ENCODE peak calls at places on chromosomes 1 and 21, in eight cellular contexts. I is left lung, Y is tibial artery, E is breast epithelium, B is body of pancreas, Q is lower lobe of right lung, L is neural progenitor cell, J is osteocyte. M is an unnamed sample.

GRCh38 chr1:28577738-28578536 is 14.1 kb upstream of the RAB42 start:
- DNase-seq in B (no peak), Y (no peak), I (no peak), E (no peak), J (no peak), Q (no peak), L (no peak), M (no peak)

GRCh38 chr21:31326478-31327247 is 17.4 kb downstream of the TIAM1 start:
- DNase-seq in I (no peak), E (no peak), Q (no peak), B (no peak), L (no peak), Y (no peak), J (no peak), M (no peak)

GRCh38 chr1:43074244-43074643 is 97.8 kb downstream of the EBNA1BP2 start:
- DNase-seq in Q (no peak), I (no peak), L (peak), B (no peak), J (no peak), Y (no peak), E (no peak), M (no peak)

GRCh38 chr1:77511440-77511840 is 171.0 kb downstream of the ZZZ3 start:
- DNase-seq in E (no peak), L (no peak), Y (no peak), J (no peak), B (no peak), I (no peak), Q (no peak), M (no peak)

GRCh38 chr1:8047686-8048522 is 21.8 kb upstream of the ERRFI1 start:
- DNase-seq in Q (no peak), I (no peak), E (no peak), Y (no peak), L (no peak), J (no peak), B (no peak), M (no peak)

GRCh38 chr1:248926401-248927182 is 20.6 kb downstream of the PGBD2 start:
- DNase-seq in B (no peak), J (no peak), Y (no peak), L (no peak), E (no peak), I (no peak), Q (no peak), M (no peak)

GRCh38 chr1:155197901-155198546 is 9.7 kb downstream of the THBS3 start:
- DNase-seq in I (no peak), Q (no peak), L (no peak), B (no peak), J (no peak), Y (no peak), E (no peak), M (no peak)

GRCh38 chr1:244322791-244323521 is 128.8 kb downstream of the ADSS2 start:
- DNase-seq in L (no peak), J (peak), E (peak), I (peak), Q (no peak), Y (peak), B (peak), M (peak)

GRCh38 chr1:12132078-12132477 is 34.7 kb upstream of the TNFRSF1B start:
- DNase-seq in L (no peak), Q (no peak), I (no peak), Y (no peak), E (peak), J (no peak), B (no peak), M (no peak)

GRCh38 chr1:33562563-33562962 is 90.1 kb downstream of the ZSCAN20 start:
- DNase-seq in I (no peak), L (no peak), E (no peak), Y (no peak), J (no peak), B (no peak), Q (no peak), M (no peak)

GRCh38 chr1:36092798-36093185 is 4.1 kb downstream of the ADPRS start:
- DNase-seq in I (no peak), Y (peak), L (no peak), B (no peak), J (no peak), E (no peak), Q (no peak), M (no peak)

GRCh38 chr1:30758785-30759380 is 1.3 kb upstream of the LAPTM5 start:
- DNase-seq in Y (no peak), J (no peak), B (no peak), E (no peak), I (no peak), L (no peak), Q (no peak), M (no peak)

GRCh38 chr1:99207216-99207615 is 57.1 kb upstream of the PLPPR4 start:
- DNase-seq in E (no peak), L (no peak), J (no peak), Q (no peak), Y (no peak), I (no peak), B (no peak), M (no peak)

GRCh38 chr21:35962917-35963316 is 97.4 kb downstream of the SETD4 start:
- DNase-seq in Q (no peak), L (no peak), J (no peak), E (no peak), Y (no peak), I (no peak), B (no peak), M (no peak)

GRCh38 chr1:7630378-7630777 is 140.7 kb upstream of the VAMP3 start:
- DNase-seq in Q (no peak), I (no peak), E (no peak), L (no peak), Y (no peak), B (no peak), J (no peak), M (no peak)

GRCh38 chr21:37415938-37416337 is 49.4 kb downstream of the DYRK1A start:
- DNase-seq in L (no peak), Y (no peak), B (no peak), J (no peak), Q (no peak), E (no peak), I (no peak), M (no peak)

GRCh38 chr1:98030483-98030882 is 109.6 kb upstream of the DPYD start:
- DNase-seq in J (no peak), I (no peak), L (no peak), Q (no peak), B (no peak), Y (no peak), E (no peak), M (no peak)

GRCh38 chr1:18037651-18038050 is 69.9 kb upstream of the IGSF21 start:
- DNase-seq in L (no peak), B (no peak), I (no peak), Q (no peak), E (no peak), Y (no peak), J (no peak), M (no peak)

GRCh38 chr1:11671544-11672286 is 7.7 kb downstream of the FBXO6 start:
- DNase-seq in E (no peak), J (no peak), I (no peak), L (no peak), B (no peak), Y (no peak), Q (no peak), M (no peak)

GRCh38 chr1:216071227-216071626 is 352.0 kb downstream of the USH2A start:
- DNase-seq in E (no peak), Q (no peak), B (no peak), Y (no peak), I (no peak), L (no peak), J (no peak), M (no peak)

GRCh38 chr1:157103283-157103682 is 3.7 kb upstream of the ETV3L start:
- DNase-seq in E (no peak), Q (no peak), Y (no peak), I (no peak), J (no peak), L (no peak), B (no peak), M (no peak)

GRCh38 chr1:208159542-208160258 is 84.5 kb downstream of the PLXNA2 start:
- DNase-seq in I (no peak), Y (peak), E (no peak), J (no peak), B (peak), Q (no peak), L (no peak), M (no peak)

GRCh38 chr1:235972316-235973090 is 92.4 kb downstream of the NID1 start:
- DNase-seq in Y (no peak), L (no peak), I (no peak), E (no peak), Q (no peak), J (no peak), B (no peak), M (no peak)

GRCh38 chr1:101238681-101239094 is 1.9 kb downstream of the S1PR1 start:
- DNase-seq in J (peak), B (peak), E (peak), I (peak), L (peak), Y (peak), Q (peak), M (peak)

GRCh38 chr1:55334140-55334539 is 119.0 kb upstream of the USP24 start:
- DNase-seq in I (no peak), J (no peak), E (no peak), L (no peak), Y (no peak), B (no peak), Q (no peak), M (no peak)

GRCh38 chr1:109265016-109265415 is 15.7 kb downstream of the CELSR2 start:
- DNase-seq in B (no peak), J (no peak), L (no peak), I (no peak), Y (no peak), E (no peak), Q (no peak), M (no peak)
- TF ChIP-seq CTCF in B (no peak), J (no peak), L (no peak), I (no peak), Y (no peak), E (no peak), Q (no peak), M (no peak)

DNA sequence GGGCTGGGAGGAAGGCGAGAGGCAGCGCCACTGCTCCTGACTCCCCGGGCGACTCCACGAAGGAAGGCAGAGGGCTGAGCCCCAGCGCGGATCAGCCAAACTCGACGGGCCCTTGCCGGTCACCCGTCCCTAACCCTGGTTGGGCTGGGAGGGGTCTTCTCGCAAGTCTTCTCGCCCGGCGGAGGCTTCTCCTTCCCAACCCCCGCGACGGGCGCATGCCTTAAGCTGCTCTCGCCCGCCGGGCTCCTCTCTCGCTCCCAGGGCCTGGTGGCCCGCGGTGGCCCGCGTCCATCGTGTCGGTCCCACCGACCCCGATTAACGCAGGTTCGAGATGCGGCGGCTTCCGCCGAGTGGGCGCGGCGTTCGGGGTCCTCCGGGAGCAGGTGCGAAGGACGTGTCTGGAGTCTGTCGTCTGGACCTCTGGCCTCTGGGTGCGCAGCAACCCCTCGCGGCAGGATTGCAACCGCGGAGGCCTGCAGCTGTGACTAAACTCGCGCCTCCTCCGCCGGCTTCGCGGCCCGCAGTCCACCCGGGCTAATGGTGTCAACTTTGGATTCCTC is 29.0 kb upstream of the PPM1J start:
- DNase-seq in Y (no peak), B (peak), J (no peak), E (no peak), Q (no peak), I (no peak), L (peak), M (no peak)
- TF ChIP-seq CTCF in Y (peak), B (peak), J (peak), E (no peak), Q (no peak), I (no peak), L (peak), M (peak)

DNA sequence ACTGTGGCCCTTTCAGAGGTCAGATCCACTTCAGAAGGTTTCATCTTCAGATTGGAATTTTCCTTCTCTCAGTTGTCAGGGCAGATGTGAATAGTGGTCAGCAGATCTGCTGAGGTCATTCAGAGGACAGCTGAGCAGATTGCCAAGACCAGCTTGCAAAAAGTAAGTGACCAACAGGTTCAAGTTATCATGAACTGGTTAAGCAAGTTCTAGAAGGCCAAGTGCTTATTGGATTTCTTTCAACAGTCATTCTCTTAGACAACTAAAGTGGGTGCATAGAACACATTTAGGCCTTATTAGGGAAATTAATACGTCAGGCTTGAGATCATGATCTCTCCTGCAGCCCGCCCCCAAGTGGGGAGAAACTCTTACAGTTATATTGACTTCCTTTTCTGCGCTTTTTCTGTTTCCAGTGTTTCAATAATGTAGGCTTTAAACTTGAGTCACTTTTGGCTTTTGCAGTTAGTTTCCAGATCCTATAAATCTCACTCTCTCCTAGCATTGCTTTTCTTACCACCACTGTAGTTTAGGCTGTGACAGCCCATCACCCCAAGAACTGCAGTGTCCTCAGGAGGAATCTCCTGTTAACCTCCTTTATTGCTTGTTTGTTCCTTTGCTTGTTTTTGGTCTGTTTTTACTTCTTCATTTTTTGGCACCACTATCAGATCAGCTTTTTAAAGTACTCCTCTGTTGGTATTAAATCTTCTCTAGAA is 96.4 kb downstream of the C1orf21 start:
- DNase-seq in Y (no peak), L (no peak), Q (peak), J (no peak), B (peak), I (peak), E (peak), M (no peak)
- TF ChIP-seq CTCF in Y (no peak), L (no peak), Q (peak), J (peak), B (peak), I (peak), E (no peak), M (no peak)

GRCh38 chr1:111202707-111203623 is 2.5 kb upstream of the DENND2D start:
- DNase-seq in Y (no peak), B (no peak), Q (no peak), J (peak), L (no peak), E (no peak), I (no peak), M (no peak)
- TF ChIP-seq CTCF in Y (no peak), B (no peak), Q (no peak), J (no peak), L (no peak), E (no peak), I (no peak), M (no peak)

GRCh38 chr1:88029142-88029541 is 654.9 kb upstream of the PKN2 start:
- DNase-seq in L (peak), Q (no peak), Y (no peak), I (no peak), J (no peak), B (no peak), E (no peak), M (no peak)

GRCh38 chr1:88035578-88035977 is 648.5 kb upstream of the PKN2 start:
- DNase-seq in Y (no peak), Q (no peak), I (no peak), J (no peak), B (no peak), L (no peak), E (no peak), M (no peak)

GRCh38 chr1:88029899-88030298 is 654.2 kb upstream of the PKN2 start:
- DNase-seq in E (no peak), J (no peak), B (no peak), Y (no peak), I (no peak), Q (no peak), L (no peak), M (no peak)
- TF ChIP-seq CTCF in E (no peak), J (no peak), B (no peak), Y (no peak), I (no peak), Q (no peak), L (peak), M (no peak)